ENCODE peak calls at places on chromosomes 2 and 18, in five cellular contexts. G, B, W, O and L are unnamed samples.

GRCh38 chr2:150860301-150860700 is 372.8 kb upstream of the RND3 start:
- DNase-seq in W (no peak), B (peak; percentile 60), O (no peak), G (no peak), L (no peak)

GRCh38 chr18:68960355-68960754 is 162.5 kb downstream of the CCDC102B start:
- DNase-seq in B (no peak), W (no peak), G (no peak), O (peak; percentile 49), L (no peak)

GRCh38 chr2:126739093-126739492 is 83.1 kb downstream of the GYPC start:
- DNase-seq in B (no peak), G (no peak), W (no peak), O (no peak), L (no peak)

GRCh38 chr18:62716679-62717058 is 1.3 kb downstream of the PHLPP1 start:
- DNase-seq in O (no peak), B (peak; percentile 77), W (peak; percentile 20), G (no peak), L (peak; percentile 46)

GRCh38 chr18:32300914-32301313 is 111.1 kb downstream of the MEP1B start:
- DNase-seq in B (no peak), O (no peak), W (no peak), G (peak; percentile 2), L (no peak)

GRCh38 chr2:26758790-26759321 is 5.2 kb upstream of the SLC35F6 start:
- DNase-seq in W (peak; percentile 42), G (no peak), O (no peak), B (no peak), L (peak; percentile 29)

GRCh38 chr2:127359520-127359919 is 28.3 kb downstream of the MAP3K2 start:
- DNase-seq in G (no peak), O (no peak), W (no peak), B (no peak), L (no peak)

GRCh38 chr2:5697554-5697953 is 5.4 kb downstream of the SOX11 start:
- DNase-seq in G (no peak), W (no peak), B (peak; percentile 33), O (no peak), L (no peak)

GRCh38 chr2:28280576-28280975 is 112.1 kb upstream of the FOSL2 start:
- DNase-seq in O (no peak), B (no peak), G (no peak), W (no peak), L (no peak)

GRCh38 chr2:128381001-128381938 is 62.6 kb upstream of the HS6ST1 start:
- DNase-seq in W (no peak), G (no peak), O (no peak), B (peak; percentile 93), L (no peak)

GRCh38 chr18:46324556-46324955 is 220.4 kb downstream of the HAUS1 start:
- DNase-seq in G (peak; percentile 55), B (peak; percentile 30), O (peak; percentile 17), W (peak; percentile 65), L (peak; percentile 79)

GRCh38 chr2:237642030-237642700 is 14.8 kb downstream of the LRRFIP1 start:
- DNase-seq in G (no peak), W (no peak), B (no peak), O (no peak), L (no peak)

GRCh38 chr2:72827999-72828646 is 2.3 kb upstream of the EXOC6B start:
- DNase-seq in B (no peak), G (peak; percentile 65), O (no peak), W (peak; percentile 29), L (peak; percentile 89)

GRCh38 chr2:121080013-121080772 is 204.8 kb downstream of the TFCP2L1 start:
- DNase-seq in O (peak; percentile 69), W (peak; percentile 50), G (peak; percentile 29), B (peak; percentile 55), L (peak; percentile 51)

GRCh38 chr18:49915352-49915751 is 102.0 kb upstream of the ACAA2 start:
- DNase-seq in O (no peak), B (no peak), W (no peak), G (no peak), L (no peak)

GRCh38 chr18:56278643-56279042 is 359.7 kb downstream of the TXNL1 start:
- DNase-seq in O (no peak), W (no peak), G (no peak), B (no peak), L (no peak)

GRCh38 chr18:49021433-49022129 is 70.8 kb upstream of the SMAD7 start:
- DNase-seq in O (no peak), G (peak; percentile 14), B (peak; percentile 37), W (no peak), L (peak; percentile 65)

GRCh38 chr2:98374286-98374685 is 28.0 kb downstream of the CNGA3 start:
- DNase-seq in G (no peak), B (no peak), O (no peak), W (no peak), L (no peak)

GRCh38 chr18:62992877-62993365 is 277.6 kb downstream of the PHLPP1 start:
- DNase-seq in G (no peak), O (no peak), B (no peak), W (no peak), L (no peak)

GRCh38 chr18:11849845-11850747 is 1.1 kb upstream of the CHMP1B start:
- DNase-seq in B (peak; percentile 46), O (peak; percentile 96), W (peak; percentile 87), G (peak; percentile 88), L (peak; percentile 94)

GRCh38 chr2:165401285-165401852 is 68.1 kb upstream of the CSRNP3 start:
- DNase-seq in W (peak; percentile 46), O (peak; percentile 58), G (peak; percentile 55), B (peak; percentile 73), L (peak; percentile 48)

GRCh38 chr2:8452296-8452695 is 229.6 kb upstream of the ID2 start:
- DNase-seq in G (no peak), O (no peak), B (no peak), W (no peak), L (no peak)

GRCh38 chr18:5890606-5891360 is 4.5 kb downstream of the TMEM200C start:
- DNase-seq in G (no peak), B (no peak), W (no peak), O (no peak), L (no peak)

GRCh38 chr2:211948932-211949331 is 589.7 kb downstream of the ERBB4 start:
- DNase-seq in B (no peak), G (no peak), W (no peak), O (no peak), L (no peak)

GRCh38 chr18:26471027-26471426 is 77.3 kb downstream of the KCTD1 start:
- DNase-seq in W (peak; percentile 4), G (no peak), B (no peak), O (no peak), L (peak; percentile 73)

GRCh38 chr2:176583530-176584101 is 314.4 kb downstream of the MTX2 start:
- DNase-seq in G (peak; percentile 45), W (peak; percentile 82), B (no peak), O (peak; percentile 31), L (peak; percentile 80)

GRCh38 chr18:49362431-49362830 is 98.0 kb downstream of the DYM start:
- DNase-seq in B (no peak), O (no peak), W (no peak), G (peak; percentile 3), L (no peak)

GRCh38 chr2:232441147-232441651 is 14.8 kb upstream of the ALPI start:
- DNase-seq in O (no peak), B (no peak), G (no peak), W (no peak), L (no peak)

GRCh38 chr2:152347076-152347475 is 12.1 kb downstream of the FMNL2 start:
- DNase-seq in B (no peak), O (no peak), G (peak; percentile 62), W (peak; percentile 82), L (peak; percentile 93)

GRCh38 chr2:88831792-88832248 is 140.3 kb downstream of the RPIA start:
- DNase-seq in B (no peak), G (no peak), O (peak; percentile 36), W (peak; percentile 39), L (peak; percentile 40)

GRCh38 chr2:73205611-73206010 is 3.2 kb downstream of the NOTO start:
- DNase-seq in G (no peak), B (no peak), W (no peak), O (no peak), L (no peak)

GRCh38 chr2:122635649-122636496 is 880.4 kb downstream of the TSN start:
- DNase-seq in O (peak; percentile 51), B (no peak), W (peak; percentile 51), G (peak; percentile 15), L (peak; percentile 3)

GRCh38 chr2:126786765-126787164 is 111.9 kb upstream of the TEX51 start:
- DNase-seq in B (no peak), W (no peak), O (no peak), G (no peak), L (no peak)